ENCODE peak calls at places on chromosome 2, in five cellular contexts. O is GM12878, V is SK-N-SH, I is HepG2, N is HCT116. E is an unnamed sample.

GRCh38 chr2:233436691-233437438 is 82.6 kb downstream of the DGKD start:
- DNase-seq in O (no peak), V (no peak), I (no peak), N (no peak), E (no peak)

GRCh38 chr2:128028668-128029054 is 802 bp upstream of the SAP130 start:
- DNase-seq in O (no peak), V (peak), I (no peak), N (no peak), E (no peak)

GRCh38 chr2:203650860-203651613 is 55.4 kb upstream of the CD28 start:
- DNase-seq in O (no peak), V (peak), I (peak), N (peak), E (no peak)

GRCh38 chr2:138707424-138708074 is 72.6 kb downstream of the NXPH2 start:
- DNase-seq in O (no peak), V (no peak), I (no peak), N (no peak), E (no peak)

GRCh38 chr2:67318966-67319590 is 78.1 kb upstream of the ETAA1 start:
- DNase-seq in O (no peak), V (no peak), I (no peak), N (no peak), E (no peak)

GRCh38 chr2:100877555-100877954 is 57.6 kb downstream of the NPAS2 start:
- DNase-seq in O (no peak), V (no peak), I (no peak), N (no peak), E (no peak)

GRCh38 chr2:108968619-108969018 is 20.4 kb downstream of the EDAR start:
- DNase-seq in O (no peak), V (no peak), I (no peak), N (no peak), E (no peak)

GRCh38 chr2:36485521-36485920 is 112.4 kb downstream of the FEZ2 start:
- DNase-seq in O (no peak), V (no peak), I (no peak), N (no peak), E (no peak)

GRCh38 chr2:24382363-24383021 is 22.2 kb upstream of the ITSN2 start:
- DNase-seq in O (no peak), V (peak), I (no peak), N (peak), E (peak)

GRCh38 chr2:9071584-9072124 is 68.2 kb upstream of the MBOAT2 start:
- DNase-seq in O (no peak), V (no peak), I (no peak), N (no peak), E (no peak)

GRCh38 chr2:231387904-231388724 is 7.4 kb upstream of the B3GNT7 start:
- DNase-seq in O (no peak), V (peak), I (peak), N (no peak), E (no peak)

GRCh38 chr2:37377187-37377532 is 32.7 kb downstream of the QPCT start:
- DNase-seq in O (peak), V (no peak), I (no peak), N (no peak), E (no peak)

GRCh38 chr2:96245609-96246390 is 20.0 kb downstream of the TMEM127 start:
- DNase-seq in O (no peak), V (no peak), I (no peak), N (no peak), E (no peak)

GRCh38 chr2:45441571-45441970 is 169.5 kb downstream of the SRBD1 start:
- DNase-seq in O (no peak), V (no peak), I (no peak), N (no peak), E (no peak)

GRCh38 chr2:170505631-170506270 is 209.4 kb upstream of the SP5 start:
- DNase-seq in O (no peak), V (no peak), I (no peak), N (no peak), E (no peak)

GRCh38 chr2:161131804-161132203 is 28.4 kb upstream of the TANK start:
- DNase-seq in O (no peak), V (no peak), I (no peak), N (no peak), E (no peak)

GRCh38 chr2:165793161-165793778 is 777 bp downstream of the GALNT3 start:
- DNase-seq in O (no peak), V (no peak), I (no peak), N (peak), E (no peak)

GRCh38 chr2:48126180-48126579 is 219.9 kb upstream of the FBXO11 start:
- DNase-seq in O (no peak), V (no peak), I (no peak), N (no peak), E (no peak)

GRCh38 chr2:170816499-170817246 is at the start of gene GAD1:
- DNase-seq in O (no peak), V (peak), I (peak), N (peak), E (no peak)

GRCh38 chr2:42190191-42190590 is 21.0 kb downstream of the EML4 start:
- DNase-seq in O (no peak), V (no peak), I (no peak), N (no peak), E (no peak)

GRCh38 chr2:47070920-47071824 is 83.9 kb downstream of the STPG4 start:
- DNase-seq in O (peak), V (no peak), I (peak), N (no peak), E (no peak)

GRCh38 chr2:23008951-23009350 is 376.0 kb upstream of the KLHL29 start:
- DNase-seq in O (no peak), V (no peak), I (no peak), N (no peak), E (no peak)

GRCh38 chr2:189327879-189328351 is 113.4 kb upstream of the WDR75 start:
- DNase-seq in O (no peak), V (no peak), I (no peak), N (no peak), E (no peak)

GRCh38 chr2:172743143-172743542 is 7.5 kb downstream of the RAPGEF4 start:
- DNase-seq in O (no peak), V (no peak), I (no peak), N (no peak), E (no peak)

GRCh38 chr2:11710632-11711381 is 35.6 kb upstream of the LPIN1 start:
- DNase-seq in O (no peak), V (no peak), I (no peak), N (no peak), E (no peak)

GRCh38 chr2:196337618-196337953 is 166.2 kb upstream of the STK17B start:
- DNase-seq in O (no peak), V (no peak), I (no peak), N (no peak), E (no peak)

GRCh38 chr2:162457487-162457886 is 113.6 kb downstream of the GCA start:
- DNase-seq in O (no peak), V (no peak), I (no peak), N (no peak), E (no peak)

GRCh38 chr2:43086451-43087221 is 139.8 kb downstream of the ZFP36L2 start:
- DNase-seq in O (no peak), V (no peak), I (peak), N (peak), E (peak)

GRCh38 chr2:54898451-54899226 is 151.6 kb downstream of the RTN4 start:
- DNase-seq in O (no peak), V (no peak), I (no peak), N (no peak), E (no peak)

GRCh38 chr2:122319551-122320132 is 564.2 kb downstream of the TSN start:
- DNase-seq in O (no peak), V (no peak), I (no peak), N (no peak), E (no peak)

GRCh38 chr2:26585966-26586365 is 55.2 kb downstream of the CIB4 start:
- DNase-seq in O (no peak), V (peak), I (no peak), N (no peak), E (no peak)

GRCh38 chr2:4217737-4218136 is 514.4 kb downstream of the DCDC2C start:
- DNase-seq in O (no peak), V (no peak), I (no peak), N (no peak), E (no peak)

GRCh38 chr2:29189052-29189451 is 73.8 kb downstream of the CLIP4 start:
- DNase-seq in O (peak), V (no peak), I (no peak), N (no peak), E (no peak)

GRCh38 chr2:237451582-237452469 is 35.2 kb upstream of the MLPH start:
- DNase-seq in O (no peak), V (peak), I (no peak), N (no peak), E (no peak)

GRCh38 chr2:164700390-164700789 is 79.1 kb upstream of the GRB14 start:
- DNase-seq in O (no peak), V (no peak), I (no peak), N (no peak), E (no peak)

GRCh38 chr2:12624911-12625598 is 91.7 kb upstream of the TRIB2 start:
- DNase-seq in O (no peak), V (no peak), I (no peak), N (no peak), E (peak)

GRCh38 chr2:182650704-182651103 is 65.4 kb upstream of the DNAJC10 start:
- DNase-seq in O (no peak), V (peak), I (peak), N (peak), E (no peak)

GRCh38 chr2:84441036-84441435 is 18.0 kb downstream of the SUCLG1 start:
- DNase-seq in O (no peak), V (no peak), I (no peak), N (no peak), E (no peak)
- TF ChIP-seq YY1 in O (no peak), V (no peak), I (no peak), N (no peak), E (no peak)

GRCh38 chr2:188158337-188159100 is 133.2 kb upstream of the GULP1 start:
- DNase-seq in O (no peak), V (no peak), I (no peak), N (no peak), E (no peak)
- TF ChIP-seq YY1 in O (no peak), V (no peak), I (no peak), N (no peak), E (no peak)

DNA sequence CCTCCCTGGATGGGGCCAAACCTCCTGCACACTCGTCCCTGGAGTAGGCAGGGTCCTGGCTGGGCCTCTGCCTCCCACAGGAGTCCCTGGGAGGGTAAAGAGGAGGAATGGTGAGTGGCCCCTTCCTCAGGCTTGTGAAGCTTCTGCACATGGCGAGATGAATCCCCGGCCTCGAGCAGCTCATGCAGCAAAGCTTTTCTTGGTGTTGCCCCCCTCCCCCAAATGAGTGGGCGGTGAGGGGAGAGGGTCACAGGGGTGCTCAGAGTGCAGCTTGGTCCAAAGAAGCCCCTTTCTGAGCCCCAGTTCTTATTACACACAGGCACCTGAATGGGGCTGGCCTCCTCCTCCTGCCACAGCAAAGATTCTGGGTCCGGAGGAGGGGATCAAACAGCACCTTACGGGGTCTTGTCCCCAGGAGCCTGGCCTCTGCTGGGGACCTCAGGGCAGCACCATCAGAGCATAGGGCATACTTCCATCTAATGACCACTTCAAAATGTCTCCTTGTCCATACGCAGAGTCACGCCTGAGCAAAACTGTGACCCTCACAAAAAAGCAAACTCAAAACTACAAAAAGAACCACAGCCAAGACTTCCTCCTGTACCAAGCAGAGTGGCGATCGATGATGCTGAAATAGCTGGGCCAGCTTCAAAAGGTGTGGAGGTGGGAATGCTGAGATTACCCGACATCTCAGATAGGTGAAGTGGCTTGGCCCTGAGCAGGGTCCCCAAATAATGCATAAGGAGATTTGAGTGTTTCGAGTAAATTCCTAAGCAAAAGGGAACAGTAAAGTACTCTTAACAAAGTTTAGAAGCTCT is 148.4 kb upstream of the TWIST2 start:
- DNase-seq in O (no peak), V (no peak), I (no peak), N (no peak), E (no peak)
- TF ChIP-seq YY1 in O (no peak), V (no peak), I (no peak), N (no peak), E (no peak)

GRCh38 chr2:223765221-223765775 is 72.1 kb downstream of the AP1S3 start:
- DNase-seq in O (no peak), V (no peak), I (no peak), N (no peak), E (no peak)
- TF ChIP-seq YY1 in O (no peak), V (no peak), I (no peak), N (no peak), E (no peak)

DNA sequence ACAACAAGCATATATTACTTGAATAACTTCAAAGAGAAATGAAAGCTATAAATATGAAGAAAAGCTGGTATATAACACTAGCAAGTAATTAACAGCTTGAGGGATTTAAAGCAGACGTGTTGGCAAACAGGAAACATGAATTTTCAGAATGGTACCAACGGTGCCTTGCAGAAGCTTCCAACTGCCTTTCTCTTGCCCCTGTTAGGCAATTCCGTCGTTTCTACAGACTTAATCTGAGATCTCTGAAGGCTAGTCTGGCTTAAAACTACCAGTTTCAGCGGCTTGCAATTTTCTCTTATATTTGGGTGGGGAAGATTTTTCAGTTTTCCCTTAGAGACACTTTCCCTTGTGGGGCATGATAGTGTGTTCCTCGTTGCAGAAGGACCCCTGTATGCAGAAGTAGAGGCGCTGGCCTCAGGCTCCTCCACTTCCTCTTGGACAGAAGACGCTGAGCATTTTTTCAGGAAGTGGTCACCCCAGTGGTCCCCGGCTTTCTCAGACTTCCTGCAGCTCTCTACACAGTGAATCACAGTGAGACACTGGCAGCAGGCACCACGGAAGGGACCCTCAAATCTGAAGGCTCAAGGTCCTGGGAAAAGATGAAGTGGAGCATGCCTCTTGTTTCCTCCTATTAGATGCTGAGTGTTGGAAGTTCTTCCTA is 56.2 kb upstream of the SLC16A14 start:
- DNase-seq in O (no peak), V (no peak), I (no peak), N (no peak), E (no peak)
- TF ChIP-seq YY1 in O (no peak), V (no peak), I (no peak), N (no peak), E (no peak)

GRCh38 chr2:168708099-168708498 is 94.3 kb upstream of the NOSTRIN start:
- DNase-seq in O (no peak), V (no peak), I (no peak), N (no peak), E (no peak)

GRCh38 chr2:168713325-168713724 is 89.1 kb upstream of the NOSTRIN start:
- DNase-seq in O (no peak), V (no peak), I (no peak), N (no peak), E (no peak)

GRCh38 chr2:168711091-168711490 is 91.3 kb upstream of the NOSTRIN start:
- DNase-seq in O (no peak), V (no peak), I (no peak), N (no peak), E (no peak)

GRCh38 chr2:168715849-168716248 is 86.6 kb upstream of the NOSTRIN start:
- DNase-seq in O (no peak), V (no peak), I (no peak), N (no peak), E (no peak)

DNA sequence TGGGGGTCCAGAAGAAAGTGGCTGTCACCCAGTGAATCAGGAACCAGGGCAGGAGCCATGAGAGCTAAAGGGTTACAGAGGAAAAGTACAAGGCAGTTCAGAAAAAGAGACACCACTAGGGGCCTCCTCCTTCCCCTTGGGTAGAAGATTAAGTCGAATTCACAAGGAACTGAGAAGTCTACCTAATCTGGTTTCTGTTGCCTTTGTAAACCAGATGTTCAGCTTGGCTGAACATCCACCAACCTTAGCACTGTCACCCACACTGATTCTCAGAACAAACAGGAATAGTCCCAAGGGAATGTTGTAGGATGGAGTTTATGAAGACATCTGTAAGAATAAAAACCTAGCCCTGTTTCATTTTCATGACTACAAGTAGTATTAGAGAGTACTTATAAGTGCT is 90.4 kb upstream of the NOSTRIN start:
- DNase-seq in O (peak), V (no peak), I (no peak), N (no peak), E (no peak)
- TF ChIP-seq YY1 in O (peak), V (no peak), I (no peak), N (no peak), E (no peak)

GRCh38 chr2:105442056-105442455 is 43.2 kb upstream of the FHL2 start:
- DNase-seq in O (no peak), V (no peak), I (no peak), N (no peak), E (no peak)

GRCh38 chr2:105432749-105433148 is 33.9 kb upstream of the FHL2 start:
- DNase-seq in O (no peak), V (no peak), I (no peak), N (no peak), E (no peak)

GRCh38 chr2:105439130-105439529 is 40.3 kb upstream of the FHL2 start:
- DNase-seq in O (no peak), V (no peak), I (no peak), N (no peak), E (no peak)

GRCh38 chr2:105438104-105438929 is 39.5 kb upstream of the FHL2 start:
- DNase-seq in O (no peak), V (peak), I (no peak), N (no peak), E (no peak)

DNA sequence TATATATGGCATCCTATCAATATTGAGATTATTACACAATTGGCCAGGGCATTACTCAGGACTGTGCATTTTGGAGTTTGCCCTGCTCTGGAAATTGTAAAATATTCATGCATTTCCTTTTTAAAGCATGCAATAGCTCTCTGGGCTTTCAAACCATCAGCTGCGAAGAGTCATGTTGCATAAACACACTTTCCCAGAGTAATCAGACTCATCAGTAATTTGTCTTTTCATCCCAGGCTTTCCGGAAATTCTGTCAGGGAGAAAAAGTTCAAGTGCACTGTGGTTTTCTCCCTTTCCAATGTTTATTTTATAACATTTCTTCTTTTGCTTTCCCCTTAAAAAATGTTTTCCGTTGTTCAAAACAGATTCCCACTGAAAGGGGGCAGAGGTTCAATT is 38.9 kb upstream of the FHL2 start:
- DNase-seq in O (no peak), V (peak), I (no peak), N (no peak), E (no peak)
- TF ChIP-seq YY1 in O (no peak), V (no peak), I (no peak), N (no peak), E (no peak)

GRCh38 chr2:218861645-218862318 is 2.2 kb downstream of the WNT6 start:
- DNase-seq in O (no peak), V (no peak), I (no peak), N (no peak), E (no peak)

GRCh38 chr2:218858671-218859555 is 692 bp upstream of the WNT6 start:
- DNase-seq in O (no peak), V (no peak), I (no peak), N (no peak), E (no peak)

GRCh38 chr2:218859556-218859993 is at the start of gene WNT6:
- DNase-seq in O (no peak), V (peak), I (no peak), N (no peak), E (no peak)

GRCh38 chr2:218859994-218860831 is 608 bp downstream of the WNT6 start:
- DNase-seq in O (no peak), V (no peak), I (no peak), N (no peak), E (no peak)

DNA sequence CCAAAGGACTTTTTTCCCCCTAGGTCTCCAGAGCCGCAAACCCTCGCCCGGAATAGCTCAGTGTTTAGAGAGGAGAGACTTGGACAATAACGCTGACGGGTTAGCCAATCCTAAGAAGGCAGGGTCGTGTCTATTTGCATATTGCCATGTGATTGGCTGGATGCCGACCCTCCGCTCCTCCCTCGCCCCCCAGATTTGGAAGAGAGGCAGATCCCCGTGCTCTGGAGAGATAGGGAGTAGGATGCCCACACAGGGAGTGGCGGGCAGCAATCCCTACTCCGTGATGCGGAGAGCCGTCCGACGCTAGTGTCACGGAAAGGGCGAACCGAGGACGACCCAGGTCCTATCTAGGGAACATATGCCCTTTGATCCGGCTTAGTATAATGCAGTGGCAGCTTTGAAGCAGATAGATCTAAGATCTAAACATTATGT is 1.4 kb downstream of the WNT6 start:
- DNase-seq in O (no peak), V (peak), I (peak), N (peak), E (peak)
- TF ChIP-seq YY1 in O (no peak), V (no peak), I (no peak), N (no peak), E (no peak)

E was measured in NT2/D1.